ENCODE peak calls at places on chromosomes 11 and 22, in eight cellular contexts. G is stomach, I is lower lobe of right lung, R is body of pancreas, S is PC-9, L is left ventricle myocardium inferior, X is A549, J is esophagus muscularis mucosa. T is an unnamed sample.

GRCh38 chr22:41619979-41620645 is 731 bp downstream of the DESI1 start:
- DNase-seq in R (peak; percentile 43), S (peak; percentile 46), L (peak; percentile 36), G (peak; percentile 51), J (no peak), X (no peak), I (peak; percentile 67), T (no peak)

GRCh38 chr22:50674606-50675552 is 2.3 kb downstream of the SHANK3 start:
- DNase-seq in X (no peak), S (peak; percentile 90), L (no peak), I (peak; percentile 86), J (no peak), R (peak; percentile 56), G (peak; percentile 71), T (no peak)

GRCh38 chr22:37187891-37188761 is at the start of gene C1QTNF6:
- DNase-seq in R (no peak), S (peak; percentile 58), L (peak; percentile 56), I (peak; percentile 45), G (peak; percentile 43), J (no peak), X (no peak), T (peak; percentile 80)

GRCh38 chr22:46336119-46337078 is 885 bp downstream of the TRMU start:
- DNase-seq in X (no peak), J (no peak), I (peak; percentile 59), L (peak; percentile 15), R (peak; percentile 58), G (peak; percentile 32), S (no peak), T (peak; percentile 15)

GRCh38 chr11:120339394-120339890 is 3.2 kb downstream of the ARHGEF12 start:
- DNase-seq in G (peak; percentile 40), X (no peak), J (no peak), S (peak; percentile 23), I (no peak), L (no peak), R (no peak), T (peak; percentile 45)

GRCh38 chr11:60947666-60948065 is 4.3 kb downstream of the SLC15A3 start:
- DNase-seq in L (no peak), X (no peak), G (no peak), R (no peak), S (no peak), J (no peak), I (no peak), T (no peak)

GRCh38 chr11:111604392-111605009 is 2.3 kb downstream of the SIK2 start:
- DNase-seq in G (no peak), J (no peak), R (no peak), L (no peak), X (peak; percentile 29), S (no peak), I (no peak), T (peak; percentile 57)

GRCh38 chr11:67406969-67407699 is 3.3 kb downstream of the TBC1D10C start:
- DNase-seq in G (no peak), I (peak; percentile 46), J (no peak), L (no peak), R (no peak), X (no peak), S (no peak), T (no peak)

GRCh38 chr22:49671331-49672012 is 156.2 kb downstream of the BRD1 start:
- DNase-seq in R (peak; percentile 7), L (no peak), G (peak; percentile 3), X (no peak), I (peak; percentile 13), S (no peak), J (no peak), T (no peak)

GRCh38 chr11:93842461-93842860 is 8.0 kb downstream of the VSTM5 start:
- DNase-seq in S (peak; percentile 91), J (no peak), R (no peak), G (peak; percentile 83), I (no peak), L (no peak), X (no peak), T (peak; percentile 48)

GRCh38 chr22:18970180-18970947 is 34.3 kb upstream of the PRODH start:
- DNase-seq in L (no peak), X (peak; percentile 12), R (peak; percentile 40), G (no peak), J (no peak), I (no peak), S (no peak), T (no peak)

GRCh38 chr22:27260087-27260730 is 541.3 kb downstream of the MN1 start:
- DNase-seq in X (no peak), G (no peak), I (no peak), R (no peak), L (no peak), J (no peak), S (no peak), T (no peak)

GRCh38 chr11:45501277-45501979 is 164.0 kb downstream of the CHST1 start:
- DNase-seq in I (no peak), J (no peak), R (no peak), S (no peak), G (no peak), X (no peak), L (no peak), T (no peak)

GRCh38 chr11:120310875-120311274 is 14.2 kb upstream of the TLCD5 start:
- DNase-seq in X (no peak), I (no peak), R (no peak), J (no peak), S (no peak), L (no peak), G (no peak), T (no peak)

GRCh38 chr11:58564226-58564625 is 11.4 kb downstream of the LPXN start:
- DNase-seq in S (no peak), I (no peak), G (no peak), L (no peak), X (no peak), R (no peak), J (no peak), T (no peak)

GRCh38 chr22:19291580-19292261 is at the start of gene CLTCL1:
- DNase-seq in G (peak; percentile 84), R (peak; percentile 87), L (peak; percentile 88), X (peak; percentile 59), I (peak; percentile 86), S (peak; percentile 66), J (peak; percentile 93), T (peak; percentile 82)

GRCh38 chr22:37659066-37659896 is 758 bp downstream of the PDXP start:
- DNase-seq in G (no peak), L (no peak), S (no peak), X (no peak), J (no peak), I (peak; percentile 64), R (peak; percentile 57), T (no peak)

GRCh38 chr11:6568191-6568918 is 35.1 kb downstream of the RRP8 start:
- DNase-seq in R (peak; percentile 86), L (peak; percentile 51), X (no peak), I (no peak), S (no peak), G (peak; percentile 66), J (peak; percentile 62), T (peak; percentile 89)

GRCh38 chr11:32379714-32380113 is 55.6 kb downstream of the WT1 start:
- DNase-seq in L (no peak), S (no peak), I (no peak), X (no peak), R (no peak), G (no peak), J (no peak), T (peak; percentile 33)

GRCh38 chr11:2927851-2928604 is 1.2 kb downstream of the PHLDA2 start:
- DNase-seq in X (peak; percentile 44), I (peak; percentile 43), G (no peak), L (peak; percentile 8), R (no peak), J (no peak), S (peak; percentile 57), T (peak; percentile 29)

GRCh38 chr22:49370841-49371301 is 456.8 kb downstream of the BRD1 start:
- DNase-seq in X (no peak), I (peak; percentile 37), S (no peak), L (no peak), G (peak; percentile 17), J (no peak), R (peak; percentile 1), T (no peak)

GRCh38 chr11:35662061-35662648 is 420 bp upstream of the TRIM44 start:
- DNase-seq in J (no peak), R (peak; percentile 18), I (no peak), X (peak; percentile 8), L (no peak), G (no peak), S (peak; percentile 38), T (no peak)

DNA sequence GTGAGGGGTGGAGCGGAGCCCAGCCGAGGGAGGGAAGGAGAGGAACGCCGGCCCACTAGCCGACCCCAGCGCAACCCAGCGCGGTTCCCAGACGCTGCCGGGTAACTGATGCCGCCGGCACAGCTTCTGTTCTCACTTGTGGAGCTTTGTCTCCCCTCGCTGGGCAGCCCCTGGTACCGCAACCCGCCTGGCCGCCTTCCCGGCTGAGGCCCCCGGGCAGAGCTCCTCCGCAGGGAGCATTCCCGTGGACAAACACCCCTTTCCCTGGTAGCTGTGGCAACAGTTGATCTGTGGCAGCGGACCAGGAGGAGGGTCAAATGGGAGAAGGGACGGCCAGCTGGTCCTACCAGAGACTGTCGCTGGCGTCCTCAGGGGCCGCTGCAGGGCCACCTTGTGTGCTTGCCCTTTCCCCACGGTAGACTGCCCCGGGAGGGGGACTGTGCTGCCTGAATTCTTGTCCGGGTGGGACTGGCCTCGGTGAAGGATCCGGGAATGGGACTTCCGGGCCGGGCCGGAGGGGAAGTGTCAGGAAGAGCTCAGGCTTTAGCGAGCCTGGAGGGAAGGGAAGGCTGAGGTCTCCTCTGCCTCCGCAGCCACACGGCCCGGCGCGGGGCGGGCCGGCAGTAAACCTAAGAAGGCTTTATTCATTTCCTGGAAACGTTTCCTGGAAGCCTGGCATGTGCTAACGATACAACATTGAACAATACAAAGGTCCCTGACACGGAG is 468.0 kb downstream of the OPCML start:
- DNase-seq in R (peak; percentile 64), L (peak; percentile 63), S (no peak), X (peak; percentile 2), I (peak; percentile 69), J (peak; percentile 93), G (peak; percentile 66), T (peak; percentile 44)
- TF ChIP-seq CTCF in R (peak; percentile 76), L (peak; percentile 79), S (no peak), X (no peak), I (peak; percentile 55), J (peak; percentile 40), G (peak; percentile 62), T (peak; percentile 33)

GRCh38 chr11:69930081-69931059 is 111.2 kb upstream of the FGF3 start:
- DNase-seq in X (no peak), I (peak; percentile 28), R (no peak), L (no peak), J (no peak), G (no peak), S (no peak), T (no peak)
- H3K4me3 ChIP-seq in X (no peak overlapping the region), I (no peak overlapping the region), R (no peak overlapping the region), L (no peak overlapping the region), J (no peak overlapping the region), G (no peak overlapping the region), S (no peak overlapping the region), T (no peak overlapping the region)

DNA sequence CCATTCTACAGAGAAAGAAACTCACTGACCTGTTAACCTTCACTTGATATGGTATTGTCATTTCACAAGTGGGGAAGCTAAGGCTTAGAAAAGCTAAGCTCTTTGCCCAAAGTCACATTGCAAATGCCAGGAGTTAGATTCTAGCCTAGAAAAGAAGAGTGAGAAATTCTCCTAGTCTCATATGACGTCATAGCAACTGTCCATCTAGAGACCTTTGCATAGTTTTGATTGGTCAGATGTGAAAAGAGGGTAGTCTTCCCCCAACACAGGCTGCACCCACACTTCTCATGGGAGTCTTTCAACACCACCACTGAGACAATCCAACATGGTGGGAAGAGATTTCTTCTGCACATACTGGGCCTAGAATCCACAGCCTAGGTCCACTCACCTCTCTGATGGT is 197.9 kb downstream of the NTM start:
- DNase-seq in L (no peak), J (no peak), G (no peak), R (no peak), X (no peak), I (no peak), S (no peak), T (no peak)
- TF ChIP-seq CTCF in L (no peak), J (no peak), G (no peak), R (no peak), X (no peak), I (no peak), S (no peak), T (no peak)

GRCh38 chr22:23608583-23608982 is 23.5 kb downstream of the DRICH1 start:
- DNase-seq in R (no peak), X (no peak), L (no peak), S (no peak), J (no peak), G (no peak), I (no peak), T (peak; percentile 29)
- H3K4me3 ChIP-seq in R (no peak overlapping the region), X (no peak overlapping the region), L (no peak overlapping the region), S (no peak overlapping the region), J (no peak overlapping the region), G (no peak overlapping the region), I (no peak overlapping the region), T (no peak overlapping the region)

T was measured in fibroblast of pulmonary artery.